ENCODE peak calls at places on chromosomes 1 and 21, in ten cellular contexts. M is renal cortical epithelial cell; P is hypothalamus; O is M059J; N is T-helper 1 cell; R is naive B cell; L is naive thymus-derived CD8-positive, alpha-beta T cell; C is HuH-7; K is HTR-8/SVneo; A is HS-27A. Q is an unnamed sample.

GRCh38 chr1:95534985-95535384 is 301.0 kb downstream of the RWDD3 start:
- DNase-seq in M (no peak), P (no peak), O (no peak), N (no peak), R (no peak), L (no peak), C (no peak), K (no peak), A (no peak), Q (no peak)

GRCh38 chr1:24233684-24234600 is 46.9 kb upstream of the IFNLR1 start:
- DNase-seq in M (no peak), P (no peak), O (peak), N (no peak), R (no peak), L (no peak), C (no peak), K (no peak), A (no peak), Q (no peak)

GRCh38 chr1:64483711-64484454 is 14.0 kb downstream of the CACHD1 start:
- DNase-seq in M (no peak), P (no peak), O (no peak), N (no peak), R (no peak), L (no peak), C (no peak), K (no peak), A (no peak), Q (no peak)

GRCh38 chr1:109091196-109092193 is 931 bp downstream of the TMEM167B start:
- DNase-seq in M (peak), P (no peak), O (peak), N (no peak), R (no peak), L (no peak), C (peak), K (no peak), A (no peak), Q (peak)

GRCh38 chr1:64062941-64063581 is 140.4 kb upstream of the UBE2U start:
- DNase-seq in M (peak), P (no peak), O (peak), N (no peak), R (no peak), L (no peak), C (no peak), K (no peak), A (no peak), Q (no peak)

GRCh38 chr21:32336711-32337110 is 38.1 kb downstream of the MRAP start:
- DNase-seq in M (no peak), P (no peak), O (peak), N (no peak), R (no peak), L (no peak), C (no peak), K (no peak), A (no peak), Q (no peak)

GRCh38 chr1:243917177-243917862 is 67.3 kb upstream of the AKT3 start:
- DNase-seq in M (peak), P (no peak), O (peak), N (no peak), R (peak), L (no peak), C (no peak), K (peak), A (peak), Q (no peak)

GRCh38 chr1:112855152-112855836 is 100.7 kb downstream of the SLC16A1 start:
- DNase-seq in M (peak), P (no peak), O (no peak), N (no peak), R (no peak), L (no peak), C (no peak), K (no peak), A (no peak), Q (no peak)

GRCh38 chr1:206556748-206557635 is 49.7 kb downstream of the RASSF5 start:
- DNase-seq in M (no peak), P (peak), O (peak), N (peak), R (peak), L (peak), C (peak), K (peak), A (no peak), Q (peak)

GRCh38 chr1:912740-913301 is 10.9 kb upstream of the SAMD11 start:
- DNase-seq in M (peak), P (no peak), O (no peak), N (no peak), R (no peak), L (no peak), C (peak), K (no peak), A (no peak), Q (peak)

GRCh38 chr1:215824245-215824644 is 257.1 kb downstream of the KCTD3 start:
- DNase-seq in M (peak), P (no peak), O (peak), N (no peak), R (no peak), L (no peak), C (peak), K (no peak), A (no peak), Q (no peak)

GRCh38 chr1:55700359-55701130 is 485.4 kb upstream of the USP24 start:
- DNase-seq in M (no peak), P (no peak), O (peak), N (no peak), R (no peak), L (no peak), C (no peak), K (no peak), A (no peak), Q (no peak)

GRCh38 chr1:99527078-99527477 is 118.8 kb upstream of the PALMD start:
- DNase-seq in M (peak), P (no peak), O (peak), N (no peak), R (no peak), L (no peak), C (no peak), K (peak), A (no peak), Q (no peak)

GRCh38 chr1:156947818-156948525 is 27.5 kb downstream of the LRRC71 start:
- DNase-seq in M (no peak), P (no peak), O (no peak), N (no peak), R (no peak), L (peak), C (no peak), K (no peak), A (no peak), Q (no peak)

GRCh38 chr1:229230893-229231753 is 39.8 kb upstream of the RAB4A start:
- DNase-seq in M (no peak), P (no peak), O (peak), N (no peak), R (no peak), L (no peak), C (no peak), K (no peak), A (no peak), Q (no peak)

GRCh38 chr1:1626207-1627141 is 5.5 kb upstream of the MMP23B start:
- DNase-seq in M (no peak), P (no peak), O (no peak), N (no peak), R (no peak), L (peak), C (no peak), K (no peak), A (no peak), Q (no peak)

GRCh38 chr1:109483658-109484518 is at the start of gene ATXN7L2:
- DNase-seq in M (peak), P (peak), O (peak), N (peak), R (peak), L (peak), C (peak), K (peak), A (peak), Q (peak)

GRCh38 chr1:106924360-106924759 is 132.1 kb upstream of the PRMT6 start:
- DNase-seq in M (peak), P (no peak), O (peak), N (no peak), R (no peak), L (no peak), C (no peak), K (no peak), A (no peak), Q (no peak)

GRCh38 chr1:185244015-185244747 is 72.9 kb downstream of the IVNS1ABP start:
- DNase-seq in M (peak), P (no peak), O (peak), N (no peak), R (no peak), L (no peak), C (no peak), K (no peak), A (peak), Q (no peak)

GRCh38 chr1:229203030-229203751 is 67.7 kb upstream of the RAB4A start:
- DNase-seq in M (peak), P (no peak), O (peak), N (no peak), R (no peak), L (no peak), C (peak), K (no peak), A (no peak), Q (peak)

GRCh38 chr1:200154069-200154767 is 126.7 kb downstream of the NR5A2 start:
- DNase-seq in M (no peak), P (no peak), O (peak), N (no peak), R (peak), L (peak), C (no peak), K (no peak), A (no peak), Q (no peak)

GRCh38 chr1:7299329-7299799 is 471.7 kb upstream of the VAMP3 start:
- DNase-seq in M (peak), P (no peak), O (peak), N (no peak), R (no peak), L (no peak), C (no peak), K (peak), A (peak), Q (peak)

GRCh38 chr1:202501281-202501680 is 152.8 kb downstream of the PPP1R12B start:
- DNase-seq in M (peak), P (no peak), O (peak), N (no peak), R (no peak), L (no peak), C (peak), K (peak), A (no peak), Q (peak)

GRCh38 chr21:38220270-38220737 is 36.5 kb upstream of the KCNJ15 start:
- DNase-seq in M (no peak), P (no peak), O (no peak), N (no peak), R (no peak), L (no peak), C (no peak), K (no peak), A (no peak), Q (no peak)

GRCh38 chr1:6490181-6491075 is 1.0 kb downstream of the PLEKHG5 start:
- DNase-seq in M (peak), P (no peak), O (peak), N (peak), R (peak), L (peak), C (peak), K (peak), A (peak), Q (peak)

Q was measured in Caki2.